ENCODE peak calls at places on chromosomes 3 and 15, in six cellular contexts. P is testis, W is ovary, M is fibroblast of villous mesenchyme, V is AG04450, C is cardiac muscle cell. B is an unnamed sample.

GRCh38 chr3:137854498-137855285 is 90.6 kb downstream of the SOX14 start:
- DNase-seq in P (no peak), W (no peak), M (no peak), V (no peak), C (no peak), B (no peak)

GRCh38 chr3:87298111-87298718 is 21.8 kb upstream of the POU1F1 start:
- DNase-seq in P (no peak), W (no peak), M (peak; percentile 48), V (peak; percentile 7), C (peak; percentile 56), B (no peak)

GRCh38 chr15:57563416-57563815 is 28.3 kb upstream of the MYZAP start:
- DNase-seq in P (no peak), W (no peak), M (no peak), V (no peak), C (no peak), B (no peak)

GRCh38 chr3:10941972-10942371 is 50.6 kb upstream of the SLC6A1 start:
- DNase-seq in P (no peak), W (no peak), M (no peak), V (no peak), C (peak; percentile 17), B (no peak)

GRCh38 chr3:118823626-118824025 is 211.0 kb downstream of the IGSF11 start:
- DNase-seq in P (no peak), W (no peak), M (no peak), V (no peak), C (no peak), B (no peak)

GRCh38 chr3:185361920-185362319 is 1.0 kb upstream of the MAP3K13 start:
- DNase-seq in P (no peak), W (no peak), M (peak; percentile 8), V (no peak), C (peak; percentile 11), B (no peak)

GRCh38 chr3:24475945-24476344 is 18.7 kb downstream of the THRB start:
- DNase-seq in P (no peak), W (no peak), M (no peak), V (no peak), C (no peak), B (no peak)

GRCh38 chr3:39639344-39640236 is 169.8 kb upstream of the MYRIP start:
- DNase-seq in P (no peak), W (no peak), M (peak; percentile 91), V (peak; percentile 79), C (peak; percentile 94), B (peak; percentile 93)

GRCh38 chr3:47791193-47791855 is 9.6 kb upstream of the SMARCC1 start:
- DNase-seq in P (no peak), W (no peak), M (no peak), V (no peak), C (no peak), B (no peak)

GRCh38 chr3:194042947-194043346 is 93.0 kb upstream of the HES1 start:
- DNase-seq in P (no peak), W (no peak), M (peak; percentile 67), V (peak; percentile 29), C (peak; percentile 58), B (peak; percentile 82)

GRCh38 chr15:51969728-51970127 is 1.9 kb downstream of the LEO1 start:
- DNase-seq in P (no peak), W (no peak), M (peak; percentile 61), V (no peak), C (no peak), B (no peak)

GRCh38 chr3:124620600-124621063 is 109.6 kb upstream of the UMPS start:
- DNase-seq in P (peak; percentile 43), W (peak; percentile 35), M (peak; percentile 76), V (no peak), C (peak; percentile 60), B (no peak)

GRCh38 chr15:74259324-74259712 is 23.2 kb downstream of the CCDC33 start:
- DNase-seq in P (no peak), W (no peak), M (no peak), V (no peak), C (no peak), B (no peak)

GRCh38 chr3:58574682-58575081 is 2.5 kb downstream of the FAM107A start:
- DNase-seq in P (no peak), W (no peak), M (no peak), V (no peak), C (no peak), B (no peak)

GRCh38 chr3:149610351-149611105 is 47.3 kb downstream of the WWTR1 start:
- DNase-seq in P (no peak), W (no peak), M (peak; percentile 59), V (no peak), C (no peak), B (no peak)

GRCh38 chr3:168951884-168952283 is 711.6 kb downstream of the MECOM start:
- DNase-seq in P (no peak), W (no peak), M (no peak), V (no peak), C (no peak), B (no peak)

GRCh38 chr3:109072208-109072607 is 45.7 kb downstream of the MORC1 start:
- DNase-seq in P (no peak), W (no peak), M (no peak), V (no peak), C (no peak), B (no peak)

DNA sequence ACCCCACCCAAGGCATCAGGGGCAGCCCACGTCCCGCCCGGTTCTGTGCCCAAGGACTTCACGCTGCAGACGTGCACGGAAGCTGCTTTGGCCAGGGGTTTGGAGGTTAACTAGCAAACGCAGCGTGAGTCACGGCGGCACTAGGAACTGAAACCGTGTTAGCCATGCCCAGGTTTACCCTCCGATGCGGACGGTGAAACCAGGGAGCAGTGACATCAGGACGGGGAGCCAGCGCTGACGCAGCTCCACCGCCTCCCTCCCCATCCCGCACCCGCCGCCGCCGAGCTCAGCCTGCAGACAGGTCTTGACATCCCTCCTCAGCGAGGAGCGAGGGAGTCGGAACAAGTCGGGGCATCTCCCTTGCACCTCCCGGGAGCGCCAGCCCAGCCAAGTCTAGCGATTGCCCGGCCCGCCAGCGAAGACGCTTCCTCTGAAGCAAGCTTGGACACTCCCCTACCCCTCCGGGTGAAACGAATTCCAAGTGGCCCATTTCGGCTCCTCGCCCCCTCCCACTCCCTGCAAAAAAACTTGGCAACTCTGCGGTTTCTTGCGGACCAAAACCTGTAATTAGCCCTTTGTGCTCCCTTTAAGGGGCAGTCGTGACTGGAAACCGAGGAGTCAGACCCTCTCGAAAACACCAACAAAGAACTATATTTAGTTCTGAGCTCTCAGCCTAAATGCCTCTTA is 1.4 kb upstream of the RAP2B start:
- DNase-seq in P (peak; percentile 71), W (peak; percentile 67), M (peak; percentile 90), V (peak; percentile 80), C (peak; percentile 91), B (peak; percentile 76)
- TF ChIP-seq CTCF in P (no peak), W (peak; percentile 6), M (no peak), V (no peak), C (no peak), B (no peak)

GRCh38 chr3:151384741-151385174 is at the start of gene P2RY12:
- DNase-seq in P (no peak), W (no peak), M (no peak), V (no peak), C (no peak), B (no peak)
- H3K4me3 ChIP-seq in P (no peak within 1 kb of the TSS), W (peak within 1 kb of the TSS; percentile 25), M (no peak within 1 kb of the TSS), V (no peak within 1 kb of the TSS), C (no peak within 1 kb of the TSS), B (no peak within 1 kb of the TSS)

DNA sequence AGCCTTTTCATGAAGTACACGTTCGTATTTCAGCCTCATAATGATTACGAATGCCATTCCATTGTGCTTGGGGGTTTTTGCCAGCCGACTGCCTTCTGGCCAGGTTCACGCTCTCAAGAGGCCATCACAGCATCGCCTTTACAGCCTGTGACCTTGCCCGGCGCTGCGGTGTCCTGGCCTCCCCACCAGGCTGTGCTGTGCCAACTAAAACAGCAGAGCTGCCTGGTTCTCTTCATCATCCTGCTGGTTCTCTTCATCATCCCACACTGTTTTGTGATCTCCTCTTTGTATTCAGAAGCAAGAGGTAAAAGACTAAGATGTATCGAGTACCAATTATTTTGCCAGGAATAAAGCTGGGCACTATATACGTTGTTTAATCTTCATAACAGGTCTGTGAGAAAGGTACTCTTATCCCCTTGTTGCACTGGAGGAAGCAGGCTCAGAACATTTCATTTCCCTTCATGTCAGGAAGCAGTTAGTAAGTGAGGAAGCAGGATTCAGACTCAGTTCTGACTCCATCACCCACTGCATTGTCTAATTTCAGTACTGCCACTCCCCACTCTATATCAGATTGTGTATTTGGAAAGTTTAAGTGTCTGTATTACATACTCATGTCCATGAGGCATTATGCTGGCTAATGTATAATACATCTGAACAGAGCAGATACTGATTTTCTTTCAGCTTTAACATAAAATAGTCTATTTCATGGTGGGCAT is 92.7 kb downstream of the LRRC28 start:
- DNase-seq in P (peak; percentile 67), W (no peak), M (no peak), V (no peak), C (peak; percentile 9), B (no peak)
- TF ChIP-seq CTCF in P (peak; percentile 21), W (peak; percentile 9), M (peak; percentile 36), V (peak; percentile 15), C (peak; percentile 40), B (peak; percentile 27)

GRCh38 chr3:127990461-127990860 is 61.8 kb upstream of the SEC61A1 start:
- DNase-seq in P (no peak), W (no peak), M (no peak), V (no peak), C (no peak), B (no peak)
- H3K4me3 ChIP-seq in P (no peak overlapping the region), W (no peak overlapping the region), M (no peak overlapping the region), V (no peak overlapping the region), C (no peak overlapping the region), B (no peak overlapping the region)

DNA sequence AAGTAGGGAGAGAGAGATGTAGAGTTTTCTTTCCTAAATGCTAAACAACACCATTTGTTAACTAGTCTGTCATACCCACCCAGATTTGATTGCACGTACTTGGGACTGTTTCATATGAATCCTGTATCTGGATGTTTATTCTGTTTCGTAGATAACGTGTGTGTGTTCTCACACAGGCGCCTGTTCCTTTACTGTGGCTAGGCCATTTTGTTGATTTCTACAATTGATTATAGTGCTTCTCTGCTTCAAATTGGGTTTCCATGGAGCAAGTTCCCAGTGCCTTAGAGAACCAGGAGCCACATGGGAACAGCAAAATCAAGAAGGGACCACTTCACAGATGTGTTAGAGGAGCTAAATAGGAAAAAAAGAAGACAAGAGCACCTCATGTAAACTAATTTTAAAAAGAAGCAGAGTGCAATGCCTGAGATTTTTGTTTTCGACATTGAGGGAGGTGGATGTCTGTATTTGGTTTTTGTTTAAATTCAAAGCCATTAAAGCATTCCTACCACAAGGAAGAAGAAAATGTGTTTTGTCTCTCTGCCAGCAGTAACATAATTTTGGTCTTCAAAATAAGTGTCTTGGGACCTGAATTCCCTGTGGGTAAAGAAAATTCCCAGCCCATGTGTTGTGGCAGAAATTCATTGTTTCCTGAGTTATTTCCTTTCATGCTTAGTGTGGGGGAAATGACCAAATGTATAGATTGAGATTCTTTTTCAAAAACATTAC is 424.0 kb upstream of the C2CD4B start:
- DNase-seq in P (no peak), W (no peak), M (peak; percentile 52), V (no peak), C (peak; percentile 58), B (no peak)
- TF ChIP-seq CTCF in P (no peak), W (no peak), M (peak; percentile 13), V (peak; percentile 33), C (no peak), B (no peak)

DNA sequence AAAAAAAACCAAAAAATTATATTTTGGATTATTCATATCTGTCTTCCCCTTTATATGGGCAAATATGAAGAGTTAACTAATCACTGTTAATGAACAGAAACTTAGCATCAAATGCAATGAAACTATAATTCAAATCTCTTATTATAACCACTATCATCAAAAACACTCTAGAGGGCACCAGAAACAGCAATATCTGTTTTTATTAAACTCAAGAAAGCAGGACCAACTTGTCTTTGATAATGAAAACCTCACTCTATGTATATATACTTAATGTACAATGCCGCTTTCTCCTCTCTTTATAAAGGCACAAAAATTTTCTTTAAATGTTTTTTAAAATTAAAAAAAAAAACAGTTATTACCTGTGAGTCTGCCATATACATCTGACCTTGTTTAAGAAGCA is 92.7 kb downstream of the UACA start:
- DNase-seq in P (no peak), W (no peak), M (no peak), V (no peak), C (peak; percentile 38), B (no peak)
- H3K4me3 ChIP-seq in P (no peak overlapping the region), W (no peak overlapping the region), M (no peak overlapping the region), V (no peak overlapping the region), C (peak overlapping the region; percentile 2), B (no peak overlapping the region)